ENCODE peak calls at places on chromosomes 13 and 19, in four cellular contexts. K is memory B cell; R is MV-4-11; N is activated CD4-positive, CD25-positive, alpha-beta regulatory T cell treated with anti-CD3 and anti-CD28 coated beads, Interleukin-2, amount 50 U/mL, for 16 hours. L is an unnamed sample.

GRCh38 chr19:37227996-37228395 is 10.0 kb downstream of the ZNF383 start:
- DNase-seq in R (no peak), N (no peak), K (no peak), L (no peak)

GRCh38 chr13:99948411-99948810 is 23.2 kb downstream of the ZIC5 start:
- DNase-seq in K (no peak), R (no peak), N (no peak), L (no peak)

GRCh38 chr19:13881231-13881691 is 4.3 kb downstream of the NANOS3 start:
- DNase-seq in K (no peak), N (no peak), R (no peak), L (no peak)

GRCh38 chr19:10603873-10604459 is 16.9 kb upstream of the AP1M2 start:
- DNase-seq in K (peak; percentile 62), N (no peak), R (peak; percentile 92), L (no peak)

GRCh38 chr19:47798904-47799266 is 5.5 kb downstream of the TPRX1 start:
- DNase-seq in R (no peak), N (no peak), K (no peak), L (no peak)

GRCh38 chr19:7676854-7677253 is at the start of gene MCEMP1:
- DNase-seq in K (no peak), R (peak; percentile 72), N (no peak), L (no peak)

GRCh38 chr13:110838867-110839538 is 75.9 kb downstream of the ANKRD10 start:
- DNase-seq in K (no peak), R (no peak), N (no peak), L (no peak)

GRCh38 chr13:113794086-113794485 is 35.1 kb downstream of the TMEM255B start:
- DNase-seq in K (no peak), N (no peak), R (no peak), L (no peak)

GRCh38 chr19:3374369-3375112 is 8.2 kb downstream of the NFIC start:
- DNase-seq in N (no peak), R (no peak), K (no peak), L (no peak)